ENCODE peak calls at places on chromosomes 16 and 17, in four cellular contexts. O, X, M and A are unnamed samples.

GRCh38 chr17:47188266-47188665 is 829 bp downstream of the CDC27 start:
- DNase-seq in O (no peak), X (no peak), M (no peak), A (peak; percentile 10)

GRCh38 chr16:57987441-57988177 is 12.9 kb downstream of the ZNF319 start:
- DNase-seq in O (no peak), X (no peak), M (no peak), A (no peak)

GRCh38 chr17:7560172-7561027 is 1.3 kb upstream of the SENP3 start:
- DNase-seq in O (peak; percentile 37), X (peak; percentile 57), M (peak; percentile 61), A (no peak)

GRCh38 chr16:4613636-4614570 is 785 bp downstream of the UBALD1 start:
- DNase-seq in O (no peak), X (no peak), M (peak; percentile 35), A (no peak)

GRCh38 chr17:2828396-2829038 is 32.3 kb downstream of the RAP1GAP2 start:
- DNase-seq in O (peak; percentile 41), X (peak; percentile 71), M (peak; percentile 70), A (peak; percentile 87)

GRCh38 chr17:48510381-48510760 is 20.4 kb downstream of the HOXB1 start:
- DNase-seq in O (no peak), X (no peak), M (no peak), A (no peak)

GRCh38 chr17:13160281-13160680 is 142.5 kb upstream of the ELAC2 start:
- DNase-seq in O (no peak), X (no peak), M (no peak), A (no peak)

GRCh38 chr17:40318835-40319332 is 9.9 kb downstream of the RARA start:
- DNase-seq in O (no peak), X (no peak), M (peak; percentile 16), A (no peak)

GRCh38 chr17:12990926-12991325 is 26.9 kb downstream of the ELAC2 start:
- DNase-seq in O (no peak), X (no peak), M (no peak), A (no peak)

GRCh38 chr17:76405967-76406647 is 21.7 kb downstream of the SPHK1 start:
- DNase-seq in O (no peak), X (no peak), M (peak; percentile 87), A (no peak)

GRCh38 chr16:11526921-11527320 is 59.8 kb downstream of the LITAF start:
- DNase-seq in O (no peak), X (no peak), M (no peak), A (no peak)